ENCODE peak calls at places on chromosomes 3 and 15, in nine cellular contexts. T, R, F, D, P, E, G, L and Q are unnamed samples.
A peak's percentile ranks its signal among the peaks of the same experiment; 100 is the strongest.

GRCh38 chr15:38696120-38696727 is 131.6 kb upstream of the RASGRP1 start:
- DNase-seq in T (no peak), R (peak; percentile 78), F (peak; percentile 59), D (peak; percentile 77), P (no peak), E (no peak), G (peak; percentile 47), L (no peak), Q (no peak)

GRCh38 chr3:178562869-178563232 is 26.6 kb downstream of the KCNMB2 start:
- DNase-seq in T (no peak), R (no peak), F (no peak), D (peak; percentile 31), P (no peak), E (no peak), G (no peak), L (no peak), Q (no peak)

GRCh38 chr15:51973220-51973619 is 1.6 kb upstream of the LEO1 start:
- DNase-seq in T (no peak), R (no peak), F (no peak), D (no peak), P (no peak), E (no peak), G (no peak), L (no peak), Q (no peak)

GRCh38 chr3:193344471-193344870 is 34.1 kb downstream of the ATP13A5 start:
- DNase-seq in T (no peak), R (no peak), F (no peak), D (no peak), P (no peak), E (no peak), G (no peak), L (no peak), Q (no peak)

GRCh38 chr15:51312754-51313390 is 25.5 kb downstream of the CYP19A1 start:
- DNase-seq in T (no peak), R (no peak), F (no peak), D (no peak), P (no peak), E (no peak), G (no peak), L (no peak), Q (no peak)

GRCh38 chr15:78194568-78194925 is 39.8 kb downstream of the ACSBG1 start:
- DNase-seq in T (no peak), R (no peak), F (no peak), D (no peak), P (no peak), E (no peak), G (no peak), L (no peak), Q (no peak)

GRCh38 chr3:49025005-49025792 is 3.3 kb downstream of the NDUFAF3 start:
- DNase-seq in T (no peak), R (no peak), F (no peak), D (peak; percentile 75), P (no peak), E (no peak), G (no peak), L (no peak), Q (no peak)

GRCh38 chr3:134927596-134927995 is 132.5 kb downstream of the EPHB1 start:
- DNase-seq in T (no peak), R (no peak), F (no peak), D (no peak), P (no peak), E (no peak), G (no peak), L (no peak), Q (no peak)

GRCh38 chr15:100728371-100729201 is 126.2 kb downstream of the ASB7 start:
- DNase-seq in T (peak; percentile 47), R (no peak), F (no peak), D (no peak), P (no peak), E (no peak), G (no peak), L (no peak), Q (no peak)

GRCh38 chr3:129777806-129778205 is 115.7 kb downstream of the TMCC1 start:
- DNase-seq in T (no peak), R (no peak), F (no peak), D (no peak), P (no peak), E (no peak), G (peak; percentile 1), L (peak; percentile 3), Q (no peak)

GRCh38 chr3:116246406-116246805 is 198.9 kb downstream of the LSAMP start:
- DNase-seq in T (no peak), R (no peak), F (no peak), D (no peak), P (no peak), E (no peak), G (no peak), L (no peak), Q (no peak)

GRCh38 chr15:27127834-27128570 is 157.0 kb downstream of the GABRG3 start:
- DNase-seq in T (no peak), R (no peak), F (no peak), D (no peak), P (no peak), E (no peak), G (no peak), L (no peak), Q (no peak)

GRCh38 chr3:32384938-32385337 is 6.7 kb upstream of the CMTM7 start:
- DNase-seq in T (no peak), R (no peak), F (no peak), D (no peak), P (no peak), E (peak; percentile 51), G (peak; percentile 73), L (no peak), Q (no peak)

GRCh38 chr3:24965706-24966105 is 462.4 kb upstream of the RARB start:
- DNase-seq in T (no peak), R (no peak), F (no peak), D (no peak), P (no peak), E (no peak), G (no peak), L (no peak), Q (no peak)

GRCh38 chr3:185781759-185782158 is 43.1 kb downstream of the IGF2BP2 start:
- DNase-seq in T (no peak), R (no peak), F (no peak), D (peak; percentile 5), P (no peak), E (no peak), G (peak; percentile 71), L (no peak), Q (no peak)

GRCh38 chr3:155737844-155738460 is 6.9 kb downstream of the PLCH1 start:
- DNase-seq in T (no peak), R (no peak), F (no peak), D (peak; percentile 24), P (no peak), E (peak; percentile 17), G (no peak), L (no peak), Q (no peak)

GRCh38 chr3:49133226-49133951 is 539 bp upstream of the LAMB2 start:
- DNase-seq in T (peak; percentile 84), R (no peak), F (no peak), D (no peak), P (peak; percentile 69), E (peak; percentile 87), G (peak; percentile 85), L (peak; percentile 79), Q (peak; percentile 59)

GRCh38 chr3:100483529-100483928 is 8.9 kb upstream of the TMEM45A start:
- DNase-seq in T (no peak), R (no peak), F (no peak), D (no peak), P (no peak), E (no peak), G (no peak), L (no peak), Q (no peak)

GRCh38 chr15:59953392-59953883 is 50.7 kb upstream of the FOXB1 start:
- DNase-seq in T (no peak), R (no peak), F (no peak), D (no peak), P (no peak), E (peak; percentile 12), G (no peak), L (no peak), Q (no peak)

DNA sequence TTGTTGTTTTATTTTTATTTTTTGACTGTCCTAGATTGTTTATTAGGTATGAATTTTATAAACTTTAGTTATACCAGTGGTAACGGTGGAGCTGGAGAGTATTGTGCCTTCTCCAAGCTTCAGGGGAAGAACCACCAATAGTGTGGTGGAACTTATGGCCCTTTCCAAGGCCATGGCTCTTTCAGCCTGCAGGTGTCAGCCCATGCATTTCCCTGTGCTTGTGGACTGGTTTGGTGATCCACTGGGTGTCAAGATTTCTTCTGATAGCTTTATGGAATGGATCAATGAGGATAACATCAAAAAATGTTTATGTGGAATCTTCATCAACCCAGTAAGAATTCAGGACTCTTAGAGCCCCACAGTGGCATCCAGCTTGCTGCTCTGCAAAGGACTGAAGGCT is 19.2 kb upstream of the SCAMP5 start:
- DNase-seq in T (no peak), R (no peak), F (no peak), D (no peak), P (no peak), E (no peak), G (no peak), L (no peak), Q (no peak)
- TF ChIP-seq CTCF in T (no peak), R (no peak), F (no peak), D (no peak), P (no peak), E (no peak), G (peak; percentile 23), L (no peak), Q (no peak)

GRCh38 chr3:20040476-20041196 is 390 bp downstream of the KAT2B start:
- DNase-seq in T (peak; percentile 66), R (peak; percentile 60), F (peak; percentile 57), D (peak; percentile 85), P (peak; percentile 57), E (peak; percentile 72), G (peak; percentile 42), L (no peak), Q (no peak)
- TF ChIP-seq CTCF in T (no peak), R (no peak), F (no peak), D (peak; percentile 20), P (no peak), E (no peak), G (peak; percentile 25), L (peak; percentile 33), Q (no peak)

DNA sequence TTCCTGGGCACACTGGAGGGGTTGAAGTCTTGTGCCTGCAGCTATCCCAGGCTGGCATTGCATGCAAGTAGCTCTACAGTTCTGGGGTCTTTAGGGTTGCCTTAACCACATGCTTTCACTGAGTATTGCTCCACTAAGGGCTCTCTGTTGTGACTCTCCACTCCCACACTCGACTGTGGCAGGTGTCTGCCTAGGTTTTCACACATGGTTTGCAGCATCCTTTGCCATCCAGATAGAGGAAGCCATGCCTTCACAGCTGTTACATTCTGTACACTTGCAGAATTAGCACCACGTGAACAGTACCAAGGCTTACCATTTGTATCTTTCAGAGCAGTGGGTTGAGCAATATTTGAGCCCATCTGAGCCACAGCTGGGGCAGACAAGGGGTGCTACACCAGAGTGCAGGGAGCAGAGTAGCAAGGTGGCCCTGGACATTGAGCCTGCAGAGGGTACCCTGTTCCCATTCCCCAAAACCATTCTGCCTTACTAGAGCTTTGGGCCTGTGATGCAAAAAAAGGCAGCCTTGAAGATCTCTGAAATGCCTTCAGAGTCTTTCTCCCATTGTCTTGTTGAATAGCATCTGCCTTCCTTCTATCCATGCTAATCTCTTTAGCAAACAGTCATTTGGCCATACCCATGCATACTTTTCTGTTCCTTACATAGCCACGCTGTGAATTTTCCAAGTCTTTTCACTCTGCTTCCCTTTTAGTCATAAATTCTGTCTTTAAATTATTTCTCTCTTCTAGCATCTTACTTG is 95.2 kb upstream of the PLCL2 start:
- DNase-seq in T (no peak), R (no peak), F (peak; percentile 48), D (no peak), P (no peak), E (no peak), G (no peak), L (no peak), Q (no peak)
- TF ChIP-seq CTCF in T (no peak), R (no peak), F (no peak), D (no peak), P (no peak), E (no peak), G (no peak), L (no peak), Q (no peak)

GRCh38 chr3:172711457-172711800 is 562 bp upstream of the NCEH1 start:
- DNase-seq in T (no peak), R (no peak), F (no peak), D (peak; percentile 26), P (no peak), E (no peak), G (no peak), L (no peak), Q (no peak)
- TF ChIP-seq CTCF in T (no peak), R (no peak), F (no peak), D (no peak), P (no peak), E (no peak), G (no peak), L (no peak), Q (no peak)